ENCODE peak calls at places on chromosomes 4 and X, in seven cellular contexts. P is choroid plexus epithelial cell, D is EL, B is T1000, F is NCI-H2107, L is endothelial cell, U is ureter. Z is an unnamed sample.

GRCh38 chr4:88742561-88742960 is 44.9 kb upstream of the NAP1L5 start:
- DNase-seq in P (no peak), L (no peak), U (no peak), F (no peak), D (peak), B (no peak), Z (no peak)

GRCh38 chrX:82141942-82142341 is 940.0 kb downstream of the SH3BGRL start:
- DNase-seq in D (no peak), U (no peak), B (no peak), P (no peak), F (no peak), L (no peak), Z (no peak)

GRCh38 chr4:170323623-170324022 is 233.9 kb upstream of the AADAT start:
- DNase-seq in D (no peak), F (no peak), P (no peak), B (no peak), U (no peak), L (no peak), Z (no peak)

GRCh38 chrX:58025979-58026378 is 115.7 kb upstream of the ZXDA start:
- DNase-seq in L (no peak), F (peak), B (no peak), P (peak), D (peak), U (no peak), Z (no peak)

GRCh38 chr4:36385951-36386561 is 104.6 kb downstream of the DTHD1 start:
- DNase-seq in B (no peak), U (no peak), F (no peak), L (peak), D (no peak), P (no peak), Z (no peak)

GRCh38 chr4:83212041-83212851 is 72.4 kb downstream of the COQ2 start:
- DNase-seq in D (no peak), P (no peak), U (no peak), F (peak), B (no peak), L (no peak), Z (no peak)

GRCh38 chr4:119559044-119559647 is 69.5 kb downstream of the PDE5A start:
- DNase-seq in B (no peak), F (no peak), P (peak), D (peak), L (no peak), U (no peak), Z (no peak)

GRCh38 chr4:102678695-102679335 is 82.0 kb downstream of the MANBA start:
- DNase-seq in L (no peak), F (no peak), U (no peak), B (no peak), P (no peak), D (no peak), Z (no peak)

GRCh38 chrX:34300871-34301270 is 168.8 kb upstream of the FAM47A start:
- DNase-seq in L (peak), B (no peak), D (peak), F (no peak), U (no peak), P (peak), Z (no peak)

GRCh38 chr4:147407261-147408045 is 73.4 kb upstream of the EDNRA start:
- DNase-seq in U (no peak), B (no peak), F (no peak), D (peak), P (peak), L (no peak), Z (no peak)

GRCh38 chrX:154019633-154020499 is at the start of gene IRAK1:
- DNase-seq in D (peak), L (peak), P (peak), U (peak), F (no peak), B (no peak), Z (peak)

GRCh38 chr4:121666091-121666679 is 30.6 kb downstream of the ANXA5 start:
- DNase-seq in F (no peak), U (no peak), L (no peak), B (no peak), P (no peak), D (no peak), Z (peak)

GRCh38 chr4:122539861-122540465 is 80.9 kb downstream of the IL21 start:
- DNase-seq in P (no peak), B (no peak), L (no peak), U (no peak), D (no peak), F (no peak), Z (no peak)

GRCh38 chr4:74805601-74806000 is 11.3 kb upstream of the BTC start:
- DNase-seq in L (no peak), U (no peak), B (peak), F (no peak), D (peak), P (peak), Z (no peak)

GRCh38 chrX:54923376-54923775 is 2.8 kb downstream of the TRO start:
- DNase-seq in P (no peak), L (no peak), D (no peak), U (no peak), F (no peak), B (no peak), Z (no peak)